ENCODE peak calls at places on chromosomes 11 and 22, in six cellular contexts. Q, Z, S, D, T and E are unnamed samples.

GRCh38 chr11:3906166-3906565 is 50.7 kb downstream of the STIM1 start:
- DNase-seq in Z (no peak), S (no peak), T (no peak), Q (peak; percentile 50), D (no peak), E (no peak)

GRCh38 chr11:33329705-33330329 is 72.6 kb downstream of the HIPK3 start:
- DNase-seq in Z (no peak), S (peak; percentile 73), Q (peak; percentile 74), D (peak; percentile 75), T (peak; percentile 44), E (peak; percentile 58)

GRCh38 chr11:110031171-110031570 is 62.0 kb upstream of the ZC3H12C start:
- DNase-seq in S (no peak), Q (peak; percentile 37), D (no peak), T (no peak), Z (no peak), E (no peak)

GRCh38 chr11:2745511-2745910 is 45.7 kb upstream of the KCNQ1OT1 start:
- DNase-seq in T (no peak), Z (no peak), D (no peak), S (no peak), Q (no peak), E (no peak)

GRCh38 chr11:13940611-13941256 is 21.8 kb upstream of the SPON1 start:
- DNase-seq in Z (no peak), D (no peak), T (no peak), Q (no peak), S (no peak), E (no peak)

GRCh38 chr11:34512810-34513673 is 552 bp downstream of the ELF5 start:
- DNase-seq in Q (peak; percentile 70), T (peak; percentile 84), S (peak; percentile 88), Z (peak; percentile 54), D (peak; percentile 49), E (peak; percentile 84)

GRCh38 chr11:33291004-33291777 is 34.0 kb downstream of the HIPK3 start:
- DNase-seq in T (no peak), S (no peak), Q (peak; percentile 28), Z (no peak), D (no peak), E (no peak)

GRCh38 chr11:116879789-116880402 is 42.5 kb upstream of the APOA1 start:
- DNase-seq in Q (peak; percentile 86), T (peak; percentile 73), S (peak; percentile 81), Z (no peak), D (peak; percentile 76), E (no peak)

GRCh38 chr11:101346591-101346990 is 217.0 kb upstream of the PGR start:
- DNase-seq in Q (peak; percentile 70), T (no peak), Z (no peak), D (no peak), S (no peak), E (no peak)

GRCh38 chr11:96188625-96189006 is 154.4 kb downstream of the MAML2 start:
- DNase-seq in D (no peak), Z (no peak), Q (no peak), T (no peak), S (no peak), E (no peak)

GRCh38 chr11:116927163-116927772 is 89.8 kb upstream of the APOA1 start:
- DNase-seq in Z (no peak), S (no peak), D (peak; percentile 16), Q (peak; percentile 39), T (no peak), E (no peak)

GRCh38 chr11:2677127-2677526 is 22.7 kb downstream of the KCNQ1OT1 start:
- DNase-seq in S (no peak), Q (no peak), T (no peak), D (no peak), Z (no peak), E (no peak)

GRCh38 chr11:1180947-1181391 is 23.2 kb downstream of the MUC5AC start:
- DNase-seq in D (no peak), T (no peak), S (no peak), Z (no peak), Q (no peak), E (no peak)

GRCh38 chr22:46072030-46072881 is 78.1 kb upstream of the PPARA start:
- DNase-seq in D (peak; percentile 55), T (peak; percentile 48), Q (peak; percentile 33), Z (no peak), S (peak; percentile 60), E (peak; percentile 83)

GRCh38 chr22:37924386-37925065 is 18.4 kb downstream of the MICALL1 start:
- DNase-seq in Q (no peak), D (no peak), Z (no peak), S (no peak), T (no peak), E (peak; percentile 85)

GRCh38 chr11:76700177-76701100 is 29.9 kb upstream of the LRRC32 start:
- DNase-seq in S (no peak), Q (peak; percentile 61), T (no peak), Z (no peak), D (peak; percentile 95), E (peak; percentile 97)

GRCh38 chr22:27726726-27727449 is 74.7 kb downstream of the MN1 start:
- DNase-seq in S (peak; percentile 44), D (peak; percentile 79), T (no peak), Q (peak; percentile 44), Z (no peak), E (no peak)

GRCh38 chr11:2914475-2915195 is 14.6 kb downstream of the PHLDA2 start:
- DNase-seq in D (no peak), Z (no peak), S (no peak), Q (no peak), T (no peak), E (no peak)

GRCh38 chr22:22048981-22049531 is 66.5 kb upstream of the TOP3B start:
- DNase-seq in Q (no peak), T (no peak), S (no peak), D (no peak), Z (no peak), E (no peak)

GRCh38 chr11:96154802-96155520 is 188.0 kb downstream of the MAML2 start:
- DNase-seq in D (no peak), Q (peak; percentile 26), T (no peak), S (no peak), Z (no peak), E (peak; percentile 77)

GRCh38 chr11:6402061-6402470 is 11.8 kb downstream of the SMPD1 start:
- DNase-seq in Z (no peak), T (no peak), Q (no peak), S (no peak), D (no peak), E (no peak)

GRCh38 chr11:12827929-12828812 is 153.9 kb downstream of the TEAD1 start:
- DNase-seq in D (peak; percentile 91), Q (peak; percentile 69), Z (peak; percentile 29), T (peak; percentile 70), S (peak; percentile 76), E (peak; percentile 88)

GRCh38 chr22:38718414-38718813 is 12.7 kb downstream of the GTPBP1 start:
- DNase-seq in Q (peak; percentile 85), T (peak; percentile 41), D (peak; percentile 88), Z (no peak), S (peak; percentile 78), E (peak; percentile 96)

DNA sequence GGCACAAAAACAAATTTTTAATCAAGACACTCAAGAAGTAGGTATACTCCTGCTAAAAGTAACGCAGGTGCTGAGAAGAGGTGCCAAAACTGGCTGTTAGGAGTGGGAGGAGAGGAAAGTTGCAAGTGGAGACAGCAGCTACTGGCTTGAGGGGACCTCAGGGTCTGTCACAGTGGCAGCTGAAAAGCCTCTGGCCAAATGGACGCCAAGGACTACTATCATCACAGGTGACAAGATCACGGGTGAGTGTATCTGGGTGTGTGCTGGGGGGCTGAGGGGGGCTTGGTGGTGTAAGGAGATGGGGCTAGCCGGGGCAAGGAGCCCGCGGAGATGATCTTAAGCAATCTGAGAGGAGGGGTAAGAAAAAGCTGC is 687 bp downstream of the ZNF202 start:
- DNase-seq in S (no peak), D (no peak), Q (peak; percentile 15), Z (no peak), T (no peak), E (no peak)
- H2AFZ ChIP-seq in S (no peak overlapping the region), D (peak overlapping the region; percentile 7), Q (peak overlapping the region; percentile 94), Z (no peak overlapping the region), T (peak overlapping the region; percentile 97), E (peak overlapping the region; percentile 100)

GRCh38 chr11:130871616-130872015 is 44.7 kb downstream of the SNX19 start:
- DNase-seq in D (no peak), Q (no peak), T (no peak), S (no peak), Z (no peak), E (no peak)

GRCh38 chr11:130872513-130872912 is 43.8 kb downstream of the SNX19 start:
- DNase-seq in S (no peak), D (no peak), T (no peak), Q (no peak), Z (no peak), E (no peak)

GRCh38 chr11:130872102-130872501 is 44.2 kb downstream of the SNX19 start:
- DNase-seq in Q (no peak), D (no peak), S (no peak), T (no peak), Z (no peak), E (no peak)

GRCh38 chr11:130873766-130874165 is 42.5 kb downstream of the SNX19 start:
- DNase-seq in Z (no peak), Q (peak; percentile 70), S (no peak), D (peak; percentile 37), T (no peak), E (peak; percentile 81)

DNA sequence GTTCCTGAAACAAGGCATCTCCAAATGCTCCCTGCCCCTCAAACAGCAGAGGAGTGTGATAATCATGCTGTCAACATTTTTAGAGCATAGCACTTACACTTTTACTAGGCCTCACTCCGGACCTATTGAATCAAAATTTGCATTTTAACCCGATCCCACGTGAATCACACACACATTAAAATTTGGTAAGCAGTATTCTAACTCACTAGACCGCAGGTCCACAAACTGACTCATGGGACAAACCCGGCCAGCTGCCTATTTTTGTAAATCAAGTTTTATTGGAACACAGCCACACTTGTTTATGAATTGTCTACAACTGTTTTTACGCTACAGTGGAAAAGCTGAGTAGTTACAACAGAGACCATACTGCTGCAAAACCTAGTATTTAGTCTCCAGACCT is 43.3 kb downstream of the SNX19 start:
- DNase-seq in Z (no peak), S (no peak), D (no peak), T (no peak), Q (peak; percentile 96), E (peak; percentile 73)
- H2AFZ ChIP-seq in Z (no peak overlapping the region), S (no peak overlapping the region), D (no peak overlapping the region), T (no peak overlapping the region), Q (no peak overlapping the region), E (peak overlapping the region; percentile 20)

GRCh38 chr11:73465019-73465675 is 88.9 kb downstream of the RELT start:
- DNase-seq in Z (no peak), Q (no peak), T (no peak), D (no peak), S (no peak), E (no peak)

GRCh38 chr11:73466643-73467042 is 90.4 kb downstream of the RELT start:
- DNase-seq in T (no peak), Z (no peak), Q (no peak), S (peak; percentile 42), D (no peak), E (no peak)

GRCh38 chr11:73463359-73463758 is 87.2 kb downstream of the RELT start:
- DNase-seq in T (no peak), S (no peak), D (no peak), Q (peak; percentile 12), Z (no peak), E (peak; percentile 86)

GRCh38 chr11:73461844-73462435 is 85.7 kb downstream of the RELT start:
- DNase-seq in Z (no peak), D (no peak), Q (no peak), S (no peak), T (no peak), E (no peak)

GRCh38 chr11:73464347-73464746 is 88.1 kb downstream of the RELT start:
- DNase-seq in Q (no peak), T (no peak), S (peak; percentile 24), Z (no peak), D (no peak), E (no peak)
- H2AFZ ChIP-seq in Q (no peak overlapping the region), T (no peak overlapping the region), S (no peak overlapping the region), Z (no peak overlapping the region), D (no peak overlapping the region), E (no peak overlapping the region)

GRCh38 chr22:29798801-29799200 is 31.6 kb downstream of the UQCR10 start:
- DNase-seq in Z (no peak), D (no peak), T (no peak), S (no peak), Q (peak; percentile 57), E (peak; percentile 1)
- H2AFZ ChIP-seq in Z (no peak overlapping the region), D (no peak overlapping the region), T (no peak overlapping the region), S (no peak overlapping the region), Q (no peak overlapping the region), E (peak overlapping the region; percentile 44)